ENCODE peak calls at places on chromosomes 16 and 17, in six cellular contexts. I is endodermal cell, Y is OCI-M1, T is DND-41, D is T-helper 2 cell, P is EL. W is an unnamed sample.

GRCh38 chr17:81003711-81004335 is 12.2 kb downstream of the CHMP6 start:
- DNase-seq in Y (no peak), T (no peak), I (no peak), P (no peak), D (no peak), W (no peak)

GRCh38 chr17:82598256-82599011 is 49.8 kb downstream of the WDR45B start:
- DNase-seq in I (no peak), D (no peak), P (peak), Y (no peak), T (no peak), W (no peak)

GRCh38 chr17:40564883-40565744 is at the start of gene CCR7:
- DNase-seq in P (no peak), I (peak), Y (peak), D (peak), T (peak), W (no peak)

GRCh38 chr17:42276359-42276608 is at the start of gene STAT5B:
- DNase-seq in P (peak), T (peak), Y (peak), D (peak), I (no peak), W (peak)

GRCh38 chr16:89918453-89919347 is at the start of gene MC1R:
- DNase-seq in D (no peak), T (no peak), Y (peak), P (peak), I (peak), W (no peak)

GRCh38 chr17:81844887-81845286 is 10.0 kb upstream of the PPP1R27 start:
- DNase-seq in D (no peak), T (no peak), I (no peak), Y (no peak), P (no peak), W (no peak)

GRCh38 chr17:45276031-45276430 is 14.1 kb upstream of the SPATA32 start:
- DNase-seq in T (no peak), I (peak), D (no peak), Y (no peak), P (no peak), W (no peak)

GRCh38 chr17:72715906-72716572 is 376.4 kb downstream of the SLC39A11 start:
- DNase-seq in D (no peak), I (no peak), Y (no peak), T (no peak), P (peak), W (peak)

GRCh38 chr17:4679652-4680051 is 24.3 kb downstream of the PELP1 start:
- DNase-seq in D (no peak), Y (no peak), I (peak), T (no peak), P (peak), W (no peak)

GRCh38 chr16:12455287-12455798 is 348.3 kb downstream of the CPPED1 start:
- DNase-seq in P (peak), Y (peak), T (peak), I (peak), D (no peak), W (peak)

GRCh38 chr17:2054740-2055493 is at the start of gene HIC1:
- DNase-seq in D (peak), I (peak), P (peak), T (peak), Y (peak), W (peak)

GRCh38 chr16:19068237-19068815 is 912 bp downstream of the COQ7 start:
- DNase-seq in D (no peak), I (no peak), Y (no peak), T (peak), P (no peak), W (peak)

GRCh38 chr16:49436181-49436580 is 62.6 kb downstream of the C16orf78 start:
- DNase-seq in T (no peak), P (no peak), Y (no peak), D (no peak), I (no peak), W (no peak)

W was measured in sciatic nerve.